ENCODE peak calls at places on chromosomes 3 and 15, in five cellular contexts. K is glomerular endothelial cell, B is H54, E is mucosa of gallbladder, X is AG10803. I is an unnamed sample.

GRCh38 chr3:41405466-41405865 is 206.2 kb downstream of the CTNNB1 start:
- DNase-seq in B (no peak), E (no peak), X (peak), K (no peak), I (no peak)

GRCh38 chr3:31802981-31803380 is 178.1 kb downstream of the OSBPL10 start:
- DNase-seq in K (no peak), B (no peak), X (no peak), E (no peak), I (no peak)

GRCh38 chr3:125262155-125262554 is 49.6 kb upstream of the SLC12A8 start:
- DNase-seq in E (no peak), X (peak), K (no peak), B (no peak), I (no peak)

GRCh38 chr3:175082631-175083030 is 223.5 kb downstream of the NAALADL2 start:
- DNase-seq in K (no peak), B (no peak), X (no peak), E (no peak), I (no peak)

GRCh38 chr3:23264413-23264812 is 61.3 kb downstream of the UBE2E2 start:
- DNase-seq in B (peak), K (no peak), X (peak), E (no peak), I (no peak)

GRCh38 chr15:83474578-83474977 is 27.4 kb downstream of the SH3GL3 start:
- DNase-seq in K (no peak), X (no peak), B (no peak), E (no peak), I (no peak)

GRCh38 chr3:155070932-155071387 is 9.2 kb upstream of the MME start:
- DNase-seq in B (peak), K (peak), X (peak), E (no peak), I (no peak)

GRCh38 chr3:163159306-163159705 is 1662.7 kb downstream of the OTOL1 start:
- DNase-seq in B (no peak), K (no peak), E (no peak), X (no peak), I (no peak)

GRCh38 chr3:125386811-125387210 is 11.7 kb upstream of the ZNF148 start:
- DNase-seq in K (no peak), E (no peak), X (peak), B (no peak), I (no peak)

GRCh38 chr15:70154440-70155347 is 57.0 kb upstream of the TLE3 start:
- DNase-seq in X (no peak), E (peak), K (no peak), B (no peak), I (no peak)

GRCh38 chr3:24002129-24002528 is 57.0 kb downstream of the NR1D2 start:
- DNase-seq in X (no peak), B (no peak), K (no peak), E (no peak), I (no peak)

GRCh38 chr3:52649461-52650210 is 36.1 kb downstream of the PBRM1 start:
- DNase-seq in B (no peak), X (peak), E (no peak), K (no peak), I (no peak)

GRCh38 chr15:77464129-77464865 is 43.6 kb downstream of the HMG20A start:
- DNase-seq in E (no peak), X (peak), K (no peak), B (no peak), I (no peak)

GRCh38 chr15:96329403-96329981 is 1.0 kb upstream of the NR2F2 start:
- DNase-seq in E (no peak), X (no peak), K (no peak), B (no peak), I (no peak)

GRCh38 chr3:121411554-121411953 is 134.2 kb downstream of the POLQ start:
- DNase-seq in K (no peak), B (no peak), E (no peak), X (peak), I (no peak)

GRCh38 chr3:37891227-37891626 is 29.5 kb downstream of the CTDSPL start:
- DNase-seq in X (no peak), E (no peak), B (no peak), K (no peak), I (no peak)

GRCh38 chr3:54827056-54827687 is 100.7 kb downstream of the LRTM1 start:
- DNase-seq in B (no peak), X (no peak), K (no peak), E (no peak), I (no peak)

GRCh38 chr3:56119575-56120349 is 348.5 kb downstream of the ERC2 start:
- DNase-seq in B (no peak), K (no peak), X (peak), E (peak), I (no peak)

GRCh38 chr3:27656790-27657189 is 65.3 kb downstream of the EOMES start:
- DNase-seq in E (no peak), K (no peak), B (no peak), X (no peak), I (no peak)

GRCh38 chr15:62212746-62213145 is 47.7 kb upstream of the C2CD4B start:
- DNase-seq in B (no peak), K (no peak), X (no peak), E (no peak), I (no peak)

GRCh38 chr3:71784914-71785593 is at the start of gene PROK2:
- DNase-seq in B (no peak), X (no peak), K (no peak), E (no peak), I (no peak)

GRCh38 chr3:123623346-123623880 is 38.6 kb upstream of the HACD2 start:
- DNase-seq in B (no peak), X (no peak), E (no peak), K (no peak), I (no peak)

GRCh38 chr15:93656041-93656440 is 567.0 kb upstream of the RGMA start:
- DNase-seq in X (no peak), E (no peak), K (no peak), B (no peak), I (no peak)

GRCh38 chr15:85097706-85098105 is 116.0 kb downstream of the PDE8A start:
- DNase-seq in B (no peak), K (no peak), X (no peak), E (no peak), I (no peak)

GRCh38 chr3:14922863-14923262 is 24.5 kb upstream of the NR2C2 start:
- DNase-seq in B (no peak), K (no peak), X (no peak), E (no peak), I (no peak)

GRCh38 chr3:160660899-160661298 is 16.1 kb upstream of the ARL14 start:
- DNase-seq in K (no peak), X (no peak), E (no peak), B (no peak), I (no peak)

GRCh38 chr3:64612082-64612860 is 75.5 kb downstream of the ADAMTS9 start:
- DNase-seq in K (no peak), B (no peak), X (peak), E (peak), I (peak)

GRCh38 chr3:123789160-123789559 is 95.0 kb downstream of the MYLK start:
- DNase-seq in B (no peak), K (no peak), X (no peak), E (no peak), I (no peak)

GRCh38 chr3:149291178-149291577 is 42.3 kb downstream of the TM4SF18 start:
- DNase-seq in B (no peak), K (no peak), X (no peak), E (no peak), I (no peak)

GRCh38 chr3:196694202-196694638 is 17.8 kb downstream of the CEP19 start:
- DNase-seq in E (no peak), K (no peak), X (no peak), B (peak), I (no peak)